ENCODE peak calls at places on chromosomes 16 and 17, in five cellular contexts. I is A549, Y is fibroblast of lung, B is fibroblast of the aortic adventitia, W is heart right ventricle. T is an unnamed sample.
A peak's percentile ranks its signal among the peaks of the same experiment; 100 is the strongest.

GRCh38 chr16:87317766-87318121 is 552 bp upstream of the C16orf95 start:
- DNase-seq in I (peak; percentile 60), Y (peak; percentile 75), B (peak; percentile 68), W (peak; percentile 51), T (no peak)

GRCh38 chr17:6938637-6939036 is 57.2 kb upstream of the ALOX12 start:
- DNase-seq in I (no peak), Y (no peak), B (no peak), W (no peak), T (no peak)

GRCh38 chr17:47776330-47777197 is 43.5 kb downstream of the TBX21 start:
- DNase-seq in I (peak; percentile 78), Y (peak; percentile 55), B (peak; percentile 60), W (no peak), T (no peak)

GRCh38 chr16:88383401-88384221 is 852 bp downstream of the ZNF469 start:
- DNase-seq in I (peak; percentile 83), Y (peak; percentile 58), B (peak; percentile 59), W (peak; percentile 61), T (no peak)

GRCh38 chr16:24731722-24732419 is 2.4 kb downstream of the TNRC6A start:
- DNase-seq in I (no peak), Y (no peak), B (peak; percentile 37), W (peak; percentile 51), T (no peak)

GRCh38 chr16:4361944-4362311 is 9.7 kb upstream of the VASN start:
- DNase-seq in I (no peak), Y (no peak), B (no peak), W (no peak), T (no peak)

GRCh38 chr17:27845264-27846041 is 45.1 kb upstream of the NOS2 start:
- DNase-seq in I (no peak), Y (no peak), B (no peak), W (no peak), T (no peak)

GRCh38 chr16:14475370-14476139 is 154.5 kb downstream of the PARN start:
- DNase-seq in I (peak; percentile 73), Y (no peak), B (peak; percentile 43), W (no peak), T (no peak)

GRCh38 chr16:81758376-81758775 is 20.7 kb upstream of the PLCG2 start:
- DNase-seq in I (no peak), Y (no peak), B (no peak), W (no peak), T (no peak)

GRCh38 chr17:20012137-20012536 is 3.0 kb downstream of the SPECC1 start:
- DNase-seq in I (no peak), Y (no peak), B (no peak), W (no peak), T (no peak)

GRCh38 chr17:34527121-34527907 is 52.1 kb upstream of the TMEM132E start:
- DNase-seq in I (no peak), Y (no peak), B (no peak), W (no peak), T (no peak)

GRCh38 chr16:62615526-62615925 is 579.3 kb upstream of the CDH8 start:
- DNase-seq in I (no peak), Y (no peak), B (no peak), W (no peak), T (no peak)

GRCh38 chr17:73541561-73541981 is 102.7 kb downstream of the SDK2 start:
- DNase-seq in I (no peak), Y (no peak), B (no peak), W (no peak), T (no peak)

GRCh38 chr16:30488764-30489595 is 16.4 kb downstream of the ITGAL start:
- DNase-seq in I (no peak), Y (no peak), B (no peak), W (no peak), T (no peak)

GRCh38 chr17:29158096-29158495 is 22.1 kb downstream of the MYO18A start:
- DNase-seq in I (no peak), Y (no peak), B (no peak), W (no peak), T (no peak)

GRCh38 chr17:40791808-40792436 is 7.8 kb downstream of the KRT28 start:
- DNase-seq in I (peak; percentile 45), Y (peak; percentile 68), B (peak; percentile 66), W (no peak), T (no peak)

GRCh38 chr17:76013377-76013932 is 12.8 kb downstream of the CDK3 start:
- DNase-seq in I (no peak), Y (no peak), B (no peak), W (no peak), T (no peak)

GRCh38 chr17:76014925-76015261 is 12.2 kb downstream of the EVPL start:
- DNase-seq in I (no peak), Y (no peak), B (no peak), W (no peak), T (no peak)

GRCh38 chr17:76011951-76012350 is 11.3 kb downstream of the CDK3 start:
- DNase-seq in I (no peak), Y (no peak), B (no peak), W (no peak), T (no peak)

GRCh38 chr17:76017481-76018339 is 9.4 kb downstream of the EVPL start:
- DNase-seq in I (no peak), Y (no peak), B (no peak), W (no peak), T (no peak)

GRCh38 chr17:76014100-76014924 is 12.8 kb downstream of the EVPL start:
- DNase-seq in I (peak; percentile 87), Y (peak; percentile 64), B (peak; percentile 65), W (peak; percentile 68), T (no peak)
- TF ChIP-seq CTCF in I (peak; percentile 97), Y (peak; percentile 86), B (peak; percentile 96), W (peak; percentile 98), T (peak; percentile 96)

GRCh38 chr17:56297142-56297541 is 143.9 kb downstream of the ANKFN1 start:
- DNase-seq in I (no peak), Y (peak; percentile 33), B (peak; percentile 41), W (no peak), T (no peak)
- H3K4me3 ChIP-seq in I (no peak overlapping the region), Y (no peak overlapping the region), B (no peak overlapping the region), W (no peak overlapping the region), T (no peak overlapping the region)

GRCh38 chr17:4499431-4500187 is 928 bp downstream of the SPNS2 start:
- DNase-seq in I (peak; percentile 38), Y (no peak), B (no peak), W (peak; percentile 42), T (no peak)

GRCh38 chr17:4498461-4499397 is at the start of gene SPNS2:
- DNase-seq in I (peak; percentile 93), Y (peak; percentile 12), B (no peak), W (peak; percentile 77), T (no peak)

GRCh38 chr17:4501295-4501949 is 2.7 kb downstream of the SPNS2 start:
- DNase-seq in I (no peak), Y (no peak), B (no peak), W (no peak), T (no peak)

GRCh38 chr17:4502466-4503154 is 3.9 kb downstream of the SPNS2 start:
- DNase-seq in I (no peak), Y (no peak), B (no peak), W (no peak), T (no peak)

DNA sequence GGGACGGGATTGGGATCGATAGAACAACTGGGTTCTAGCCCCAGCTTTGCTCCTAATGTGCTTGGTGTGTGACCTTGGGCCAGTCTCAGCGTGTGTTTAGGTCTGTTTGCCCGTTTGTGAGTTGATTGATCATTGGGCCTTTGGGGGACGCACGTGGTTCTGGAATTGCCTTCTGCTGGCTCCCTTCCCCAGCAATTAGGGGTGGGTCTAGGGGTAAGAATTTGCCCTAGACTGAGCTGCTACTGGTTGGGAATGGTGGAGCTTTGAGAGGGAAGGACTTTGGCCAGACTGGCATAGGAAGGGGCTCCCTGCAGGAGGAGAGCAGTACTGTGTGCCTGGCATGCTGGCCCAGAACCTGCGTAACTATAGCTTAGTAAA is 1.5 kb downstream of the SPNS2 start:
- DNase-seq in I (peak; percentile 35), Y (no peak), B (no peak), W (no peak), T (no peak)
- TF ChIP-seq CTCF in I (no peak), Y (no peak), B (no peak), W (no peak), T (no peak)

GRCh38 chr16:77833906-77834599 is 45.7 kb downstream of the VAT1L start:
- DNase-seq in I (no peak), Y (peak; percentile 59), B (peak; percentile 92), W (no peak), T (peak; percentile 57)
- H3K4me3 ChIP-seq in I (no peak overlapping the region), Y (no peak overlapping the region), B (peak overlapping the region; percentile 20), W (no peak overlapping the region), T (no peak overlapping the region)

DNA sequence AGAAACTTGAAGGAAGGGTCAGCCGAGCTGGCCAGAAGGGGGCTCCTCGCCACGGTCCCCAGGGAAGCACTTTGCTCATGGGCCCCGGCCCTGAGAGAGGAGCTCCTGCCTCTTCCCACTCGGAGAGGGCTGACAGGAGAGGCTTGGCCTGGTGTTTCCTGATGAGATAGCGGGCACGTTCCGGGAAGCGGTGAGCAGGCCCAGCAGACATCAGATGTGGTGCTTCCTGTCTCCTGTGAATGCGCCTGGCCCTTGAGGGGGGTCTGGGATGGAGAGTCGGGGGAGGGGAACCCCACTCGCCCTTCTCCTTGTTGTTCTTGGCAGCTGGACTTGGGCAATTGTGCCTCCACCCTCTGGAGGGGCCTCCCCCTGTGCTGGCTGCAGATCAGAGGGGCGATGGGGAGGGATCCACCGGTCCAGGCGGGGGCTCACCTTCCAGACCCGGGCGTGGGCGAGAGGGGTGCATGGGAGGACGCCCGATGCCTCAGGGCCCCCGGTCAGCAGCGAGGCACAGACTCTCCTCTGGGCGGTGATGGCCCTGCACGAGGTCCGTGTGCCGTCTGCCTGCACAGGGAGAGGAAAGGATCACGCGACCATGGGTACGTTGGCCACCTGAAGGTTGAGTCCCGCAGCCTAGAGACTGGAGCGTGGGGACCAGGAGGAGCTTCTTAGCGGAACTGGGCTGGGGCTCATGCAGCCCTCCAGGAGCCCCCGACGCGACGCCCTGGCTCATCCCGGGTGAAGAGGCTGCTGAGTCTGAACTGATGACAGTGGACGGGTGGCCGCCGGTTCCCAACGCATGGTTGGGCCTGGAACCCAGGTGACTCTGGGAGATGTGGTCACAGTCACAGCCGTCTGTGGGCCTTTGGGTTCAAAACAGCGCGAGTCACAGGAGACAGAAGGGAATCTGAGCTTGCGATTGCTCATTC is 25.4 kb downstream of the METRNL start:
- DNase-seq in I (no peak), Y (no peak), B (no peak), W (no peak), T (no peak)
- TF ChIP-seq CTCF in I (no peak), Y (no peak), B (no peak), W (no peak), T (no peak)

DNA sequence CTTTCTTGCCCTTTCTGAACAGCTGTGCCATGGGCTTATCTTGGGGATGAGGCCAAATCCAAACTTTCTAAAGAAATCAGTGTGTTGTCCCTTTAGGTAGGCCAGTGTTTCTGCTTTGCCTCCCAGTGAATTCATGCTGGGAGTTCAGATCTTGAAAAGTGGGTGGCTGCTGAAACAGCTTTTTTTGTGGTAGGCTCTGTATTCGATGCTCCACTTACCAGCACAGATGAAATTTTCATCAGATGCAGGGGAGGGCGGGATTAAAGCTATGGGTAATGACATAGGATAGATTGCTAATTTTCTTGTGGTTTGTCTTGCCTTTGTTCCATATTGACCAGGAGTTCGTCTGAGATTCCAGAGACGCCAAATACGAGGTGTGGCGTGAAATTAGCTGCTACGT is 2.8 kb downstream of the SOCS7 start:
- DNase-seq in I (no peak), Y (no peak), B (no peak), W (no peak), T (no peak)
- H3K4me3 ChIP-seq in I (no peak overlapping the region), Y (peak overlapping the region; percentile 82), B (peak overlapping the region; percentile 78), W (peak overlapping the region; percentile 14), T (no peak overlapping the region)